ENCODE peak calls at places on chromosomes 2 and 18, in five cellular contexts. One of them, this sample, is unnamed.

GRCh38 chr2:119809329-119810038 is 49.8 kb downstream of the PTPN4 start:
- DNase-seq in fibroblast of lung: peak
- DNase-seq in RWPE1: peak
- DNase-seq in astrocyte of the cerebellum: peak
- DNase-seq in upper lobe of right lung: no peak
- DNase-seq in this sample: no peak

GRCh38 chr18:3500016-3500415 is 50.0 kb downstream of the TGIF1 start:
- DNase-seq in fibroblast of lung: peak
- DNase-seq in RWPE1: no peak
- DNase-seq in astrocyte of the cerebellum: no peak
- DNase-seq in upper lobe of right lung: no peak
- DNase-seq in this sample: no peak

GRCh38 chr2:230124792-230125452 is 56.2 kb upstream of the SLC16A14 start:
- DNase-seq in fibroblast of lung: no peak
- DNase-seq in RWPE1: no peak
- DNase-seq in astrocyte of the cerebellum: no peak
- DNase-seq in upper lobe of right lung: peak
- DNase-seq in this sample: no peak

GRCh38 chr2:233546101-233546500 is 20.5 kb downstream of the USP40 start:
- DNase-seq in fibroblast of lung: peak
- DNase-seq in RWPE1: no peak
- DNase-seq in astrocyte of the cerebellum: no peak
- DNase-seq in upper lobe of right lung: no peak
- DNase-seq in this sample: no peak

GRCh38 chr2:143692162-143692561 is 562.9 kb downstream of the ARHGAP15 start:
- DNase-seq in fibroblast of lung: no peak
- DNase-seq in RWPE1: no peak
- DNase-seq in astrocyte of the cerebellum: no peak
- DNase-seq in upper lobe of right lung: no peak
- DNase-seq in this sample: no peak

GRCh38 chr18:74598350-74599001 is 806 bp downstream of the ZNF407 start:
- DNase-seq in fibroblast of lung: peak
- DNase-seq in RWPE1: peak
- DNase-seq in astrocyte of the cerebellum: no peak
- DNase-seq in upper lobe of right lung: peak
- DNase-seq in this sample: peak

GRCh38 chr18:10210077-10210476 is 244.4 kb upstream of the APCDD1 start:
- DNase-seq in fibroblast of lung: no peak
- DNase-seq in RWPE1: no peak
- DNase-seq in astrocyte of the cerebellum: no peak
- DNase-seq in upper lobe of right lung: no peak
- DNase-seq in this sample: no peak

GRCh38 chr2:72423766-72424165 is 276.1 kb upstream of the CYP26B1 start:
- DNase-seq in fibroblast of lung: no peak
- DNase-seq in RWPE1: no peak
- DNase-seq in astrocyte of the cerebellum: no peak
- DNase-seq in upper lobe of right lung: no peak
- DNase-seq in this sample: no peak

GRCh38 chr2:11697103-11697871 is 27.3 kb upstream of the NTSR2 start:
- DNase-seq in fibroblast of lung: peak
- DNase-seq in RWPE1: peak
- DNase-seq in astrocyte of the cerebellum: no peak
- DNase-seq in upper lobe of right lung: peak
- DNase-seq in this sample: no peak

GRCh38 chr2:19350678-19351401 is 7.6 kb downstream of the OSR1 start:
- DNase-seq in fibroblast of lung: no peak
- DNase-seq in RWPE1: no peak
- DNase-seq in astrocyte of the cerebellum: no peak
- DNase-seq in upper lobe of right lung: no peak
- DNase-seq in this sample: no peak

GRCh38 chr2:69831354-69831905 is 2.0 kb downstream of the GMCL1 start:
- DNase-seq in fibroblast of lung: peak
- DNase-seq in RWPE1: no peak
- DNase-seq in astrocyte of the cerebellum: peak
- DNase-seq in upper lobe of right lung: no peak
- DNase-seq in this sample: no peak

GRCh38 chr2:209661286-209661685 is 110.3 kb upstream of the UNC80 start:
- DNase-seq in fibroblast of lung: peak
- DNase-seq in RWPE1: no peak
- DNase-seq in astrocyte of the cerebellum: no peak
- DNase-seq in upper lobe of right lung: no peak
- DNase-seq in this sample: no peak

GRCh38 chr2:946073-947005 is 4.3 kb upstream of the SNTG2 start:
- DNase-seq in fibroblast of lung: no peak
- DNase-seq in RWPE1: no peak
- DNase-seq in astrocyte of the cerebellum: no peak
- DNase-seq in upper lobe of right lung: no peak
- DNase-seq in this sample: no peak

GRCh38 chr2:147844691-147845607 is at the start of gene ACVR2A:
- DNase-seq in fibroblast of lung: peak
- DNase-seq in RWPE1: peak
- DNase-seq in astrocyte of the cerebellum: no peak
- DNase-seq in upper lobe of right lung: peak
- DNase-seq in this sample: peak

GRCh38 chr2:82954868-82955267 is 1504.2 kb downstream of the SUCLG1 start:
- DNase-seq in fibroblast of lung: no peak
- DNase-seq in RWPE1: no peak
- DNase-seq in astrocyte of the cerebellum: no peak
- DNase-seq in upper lobe of right lung: no peak
- DNase-seq in this sample: no peak

GRCh38 chr2:126657146-126657635 is 1.2 kb downstream of the GYPC start:
- DNase-seq in fibroblast of lung: peak
- DNase-seq in RWPE1: no peak
- DNase-seq in astrocyte of the cerebellum: peak
- DNase-seq in upper lobe of right lung: no peak
- DNase-seq in this sample: no peak

GRCh38 chr2:201484805-201485204 is 33.3 kb downstream of the STRADB start:
- DNase-seq in fibroblast of lung: no peak
- DNase-seq in RWPE1: no peak
- DNase-seq in astrocyte of the cerebellum: no peak
- DNase-seq in upper lobe of right lung: no peak
- DNase-seq in this sample: no peak

GRCh38 chr18:41771971-41772370 is 183.1 kb upstream of the PIK3C3 start:
- DNase-seq in fibroblast of lung: peak
- DNase-seq in RWPE1: no peak
- DNase-seq in astrocyte of the cerebellum: no peak
- DNase-seq in upper lobe of right lung: no peak
- DNase-seq in this sample: no peak

GRCh38 chr2:99275882-99276281 is 20.4 kb upstream of the LYG2 start:
- DNase-seq in fibroblast of lung: no peak
- DNase-seq in RWPE1: no peak
- DNase-seq in astrocyte of the cerebellum: no peak
- DNase-seq in upper lobe of right lung: no peak
- DNase-seq in this sample: no peak

GRCh38 chr2:108907822-108908716 is 81.0 kb downstream of the EDAR start:
- DNase-seq in fibroblast of lung: no peak
- DNase-seq in RWPE1: no peak
- DNase-seq in astrocyte of the cerebellum: no peak
- DNase-seq in upper lobe of right lung: peak
- DNase-seq in this sample: no peak

GRCh38 chr2:60707750-60708371 is 48.2 kb upstream of the PAPOLG start:
- DNase-seq in fibroblast of lung: peak
- DNase-seq in RWPE1: peak
- DNase-seq in astrocyte of the cerebellum: peak
- DNase-seq in upper lobe of right lung: no peak
- DNase-seq in this sample: peak

GRCh38 chr2:192236136-192236535 is 41.4 kb upstream of the TMEFF2 start:
- DNase-seq in fibroblast of lung: peak
- DNase-seq in RWPE1: peak
- DNase-seq in astrocyte of the cerebellum: peak
- DNase-seq in upper lobe of right lung: no peak
- DNase-seq in this sample: no peak

GRCh38 chr2:162992828-162993227 is 154.3 kb upstream of the KCNH7 start:
- DNase-seq in fibroblast of lung: no peak
- DNase-seq in RWPE1: no peak
- DNase-seq in astrocyte of the cerebellum: no peak
- DNase-seq in upper lobe of right lung: no peak
- DNase-seq in this sample: no peak

GRCh38 chr2:206693399-206694137 is 24.6 kb downstream of the DYTN start:
- DNase-seq in fibroblast of lung: peak
- DNase-seq in RWPE1: peak
- DNase-seq in astrocyte of the cerebellum: peak
- DNase-seq in upper lobe of right lung: no peak
- DNase-seq in this sample: no peak

GRCh38 chr2:20578266-20578894 is 72.5 kb downstream of the HS1BP3 start:
- DNase-seq in fibroblast of lung: no peak
- DNase-seq in RWPE1: no peak
- DNase-seq in astrocyte of the cerebellum: no peak
- DNase-seq in upper lobe of right lung: peak
- DNase-seq in this sample: no peak

GRCh38 chr2:144572977-144573376 is 53.1 kb upstream of the ZEB2 start:
- DNase-seq in fibroblast of lung: no peak
- DNase-seq in RWPE1: no peak
- DNase-seq in astrocyte of the cerebellum: no peak
- DNase-seq in upper lobe of right lung: no peak
- DNase-seq in this sample: no peak

GRCh38 chr18:45482286-45482685 is 133.0 kb upstream of the SLC14A2 start:
- DNase-seq in fibroblast of lung: peak
- DNase-seq in RWPE1: no peak
- DNase-seq in astrocyte of the cerebellum: peak
- DNase-seq in upper lobe of right lung: no peak
- DNase-seq in this sample: no peak

GRCh38 chr2:224630659-224631550 is 45.7 kb upstream of the CUL3 start:
- DNase-seq in fibroblast of lung: no peak
- DNase-seq in RWPE1: peak
- DNase-seq in astrocyte of the cerebellum: no peak
- DNase-seq in upper lobe of right lung: no peak
- DNase-seq in this sample: no peak

GRCh38 chr2:96485751-96486643 is 19.2 kb downstream of the NEURL3 start:
- DNase-seq in fibroblast of lung: peak
- DNase-seq in RWPE1: peak
- DNase-seq in astrocyte of the cerebellum: peak
- DNase-seq in upper lobe of right lung: peak
- DNase-seq in this sample: no peak

GRCh38 chr18:45723921-45724320 is at the start of gene SLC14A1:
- DNase-seq in fibroblast of lung: no peak
- DNase-seq in RWPE1: no peak
- DNase-seq in astrocyte of the cerebellum: no peak
- DNase-seq in upper lobe of right lung: no peak
- DNase-seq in this sample: no peak

GRCh38 chr2:208363485-208363884 is 43.1 kb upstream of the PTH2R start:
- DNase-seq in fibroblast of lung: peak
- DNase-seq in RWPE1: peak
- DNase-seq in astrocyte of the cerebellum: peak
- DNase-seq in upper lobe of right lung: no peak
- DNase-seq in this sample: no peak

GRCh38 chr2:9753276-9753600 is 90.0 kb upstream of the TAF1B start:
- DNase-seq in fibroblast of lung: peak
- DNase-seq in RWPE1: peak
- DNase-seq in astrocyte of the cerebellum: peak
- DNase-seq in upper lobe of right lung: peak
- DNase-seq in this sample: no peak

GRCh38 chr2:31384351-31384750 is 30.2 kb downstream of the XDH start:
- DNase-seq in fibroblast of lung: peak
- DNase-seq in RWPE1: peak
- DNase-seq in astrocyte of the cerebellum: peak
- DNase-seq in upper lobe of right lung: no peak
- DNase-seq in this sample: no peak

GRCh38 chr2:174004900-174005605 is 39.9 kb upstream of the SP3 start:
- DNase-seq in fibroblast of lung: peak
- DNase-seq in RWPE1: no peak
- DNase-seq in astrocyte of the cerebellum: peak
- DNase-seq in upper lobe of right lung: no peak
- DNase-seq in this sample: no peak

DNA sequence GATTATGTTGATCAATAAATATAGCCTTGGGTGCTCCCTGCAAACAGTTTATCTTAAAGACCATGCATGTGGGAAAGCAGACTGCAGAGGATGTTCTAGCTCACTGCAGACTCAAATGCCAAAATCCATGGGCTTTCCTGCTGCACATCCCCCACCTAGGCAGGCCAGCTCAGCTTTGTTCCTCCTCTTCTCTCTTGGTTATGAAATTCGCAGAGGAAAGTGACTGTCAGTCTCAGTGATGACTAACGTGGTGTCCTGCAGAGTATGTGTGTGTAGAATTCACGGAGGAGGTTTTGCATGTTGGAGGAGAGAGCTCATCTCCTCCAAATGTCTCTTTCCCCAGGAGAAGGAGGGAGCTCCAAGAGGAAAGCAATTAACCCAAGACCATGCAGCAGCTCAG is 21.5 kb upstream of the KCNS3 start:
- DNase-seq in fibroblast of lung: peak
- DNase-seq in RWPE1: no peak
- DNase-seq in astrocyte of the cerebellum: no peak
- DNase-seq in upper lobe of right lung: no peak
- DNase-seq in this sample: no peak
- TF ChIP-seq CTCF in fibroblast of lung: no peak
- TF ChIP-seq CTCF in RWPE1: no peak
- TF ChIP-seq CTCF in astrocyte of the cerebellum: no peak
- TF ChIP-seq CTCF in upper lobe of right lung: no peak
- TF ChIP-seq CTCF in this sample: no peak

DNA sequence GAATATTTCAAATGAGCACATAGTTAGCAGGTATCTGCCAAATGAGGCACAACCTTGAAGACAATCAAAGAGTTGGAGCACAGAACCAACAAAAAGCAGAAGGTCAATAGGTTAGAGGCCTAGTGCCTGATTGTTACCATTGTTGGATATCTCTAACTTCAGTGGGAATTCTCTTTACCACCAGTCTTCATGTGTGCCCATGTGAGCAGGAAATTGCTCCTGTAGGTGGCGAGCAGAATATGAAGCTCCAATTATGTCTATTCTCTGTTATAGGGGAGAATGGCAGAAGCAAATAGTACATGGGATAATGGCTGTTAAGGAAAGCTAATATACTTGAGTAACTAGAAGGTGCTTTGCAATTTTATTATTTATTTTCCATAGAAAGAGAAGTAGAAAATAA is 14.9 kb upstream of the ZNF385B start:
- DNase-seq in fibroblast of lung: no peak
- DNase-seq in RWPE1: no peak
- DNase-seq in astrocyte of the cerebellum: no peak
- DNase-seq in upper lobe of right lung: no peak
- DNase-seq in this sample: no peak
- TF ChIP-seq CTCF in fibroblast of lung: peak
- TF ChIP-seq CTCF in RWPE1: no peak
- TF ChIP-seq CTCF in astrocyte of the cerebellum: peak
- TF ChIP-seq CTCF in upper lobe of right lung: no peak
- TF ChIP-seq CTCF in this sample: peak

DNA sequence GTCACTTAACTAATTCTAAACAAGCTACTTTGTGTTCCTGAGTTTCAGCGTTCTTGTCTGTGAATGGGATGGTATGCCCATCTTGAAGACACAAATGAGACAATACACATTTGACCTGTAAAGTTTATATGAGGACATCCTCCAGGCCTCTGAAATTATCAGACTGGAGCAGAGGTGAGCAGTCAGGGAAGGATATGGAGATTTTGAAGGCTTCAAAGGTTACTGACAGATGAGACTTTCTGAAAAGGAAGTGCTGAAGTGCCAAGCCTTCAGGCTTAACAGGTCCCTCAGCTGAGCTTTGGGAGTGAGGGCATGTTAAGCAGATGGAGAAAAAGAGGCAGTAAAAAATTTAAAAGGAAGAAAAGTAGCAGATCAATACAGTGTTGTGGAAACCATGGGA is 110.9 kb upstream of the FOSL2 start:
- DNase-seq in fibroblast of lung: no peak
- DNase-seq in RWPE1: no peak
- DNase-seq in astrocyte of the cerebellum: no peak
- DNase-seq in upper lobe of right lung: no peak
- DNase-seq in this sample: no peak
- TF ChIP-seq CTCF in fibroblast of lung: no peak
- TF ChIP-seq CTCF in RWPE1: no peak
- TF ChIP-seq CTCF in astrocyte of the cerebellum: no peak
- TF ChIP-seq CTCF in upper lobe of right lung: no peak
- TF ChIP-seq CTCF in this sample: no peak

GRCh38 chr18:47618758-47619157 is 311.7 kb downstream of the SMAD2 start:
- DNase-seq in fibroblast of lung: no peak
- DNase-seq in RWPE1: no peak
- DNase-seq in astrocyte of the cerebellum: no peak
- DNase-seq in upper lobe of right lung: no peak
- DNase-seq in this sample: no peak
- TF ChIP-seq CTCF in fibroblast of lung: no peak
- TF ChIP-seq CTCF in RWPE1: no peak
- TF ChIP-seq CTCF in astrocyte of the cerebellum: no peak
- TF ChIP-seq CTCF in upper lobe of right lung: no peak
- TF ChIP-seq CTCF in this sample: no peak